ENCODE peak calls at places on chromosomes 3 and 15, in nine cellular contexts. One of them, this sample, is unnamed.

GRCh38 chr3:194540268-194540937 is 53.6 kb upstream of the ATP13A3 start:
- DNase-seq in GM23338: no peak
- DNase-seq in NB4: peak; percentile 45
- DNase-seq in pulmonary artery endothelial cell: no peak
- DNase-seq in NCI-H82: no peak
- DNase-seq in IMR-90: peak; percentile 23
- DNase-seq in left ventricle myocardium inferior: peak; percentile 32
- DNase-seq in mucosa of descending colon: no peak
- DNase-seq in fibroblast of mammary gland: peak; percentile 41
- DNase-seq in this sample: no peak

GRCh38 chr3:125119752-125120369 is 64.1 kb upstream of the HEG1 start:
- DNase-seq in GM23338: no peak
- DNase-seq in left ventricle myocardium inferior: no peak
- DNase-seq in mucosa of descending colon: no peak
- DNase-seq in pulmonary artery endothelial cell: no peak
- DNase-seq in IMR-90: no peak
- DNase-seq in NB4: peak; percentile 70
- DNase-seq in fibroblast of mammary gland: no peak
- DNase-seq in NCI-H82: no peak
- DNase-seq in this sample: no peak

GRCh38 chr3:185959609-185960517 is 22.0 kb upstream of the TRA2B start:
- DNase-seq in left ventricle myocardium inferior: no peak
- DNase-seq in NB4: peak; percentile 59
- DNase-seq in fibroblast of mammary gland: peak; percentile 91
- DNase-seq in IMR-90: peak; percentile 89
- DNase-seq in GM23338: no peak
- DNase-seq in pulmonary artery endothelial cell: no peak
- DNase-seq in mucosa of descending colon: no peak
- DNase-seq in NCI-H82: no peak
- DNase-seq in this sample: no peak

GRCh38 chr3:10999516-10999915 is 7.0 kb downstream of the SLC6A1 start:
- DNase-seq in mucosa of descending colon: no peak
- DNase-seq in NB4: no peak
- DNase-seq in pulmonary artery endothelial cell: no peak
- DNase-seq in fibroblast of mammary gland: no peak
- DNase-seq in IMR-90: no peak
- DNase-seq in NCI-H82: no peak
- DNase-seq in left ventricle myocardium inferior: no peak
- DNase-seq in GM23338: no peak
- DNase-seq in this sample: no peak

GRCh38 chr3:99505646-99506269 is 132.6 kb upstream of the COL8A1 start:
- DNase-seq in mucosa of descending colon: no peak
- DNase-seq in pulmonary artery endothelial cell: no peak
- DNase-seq in NCI-H82: no peak
- DNase-seq in NB4: peak; percentile 89
- DNase-seq in fibroblast of mammary gland: peak; percentile 98
- DNase-seq in left ventricle myocardium inferior: peak; percentile 40
- DNase-seq in GM23338: no peak
- DNase-seq in IMR-90: peak; percentile 96
- DNase-seq in this sample: no peak

GRCh38 chr3:5055352-5056004 is 66.6 kb upstream of the ARL8B start:
- DNase-seq in left ventricle myocardium inferior: no peak
- DNase-seq in mucosa of descending colon: no peak
- DNase-seq in fibroblast of mammary gland: no peak
- DNase-seq in pulmonary artery endothelial cell: no peak
- DNase-seq in NCI-H82: no peak
- DNase-seq in GM23338: no peak
- DNase-seq in NB4: peak; percentile 72
- DNase-seq in IMR-90: no peak
- DNase-seq in this sample: no peak

GRCh38 chr3:97138914-97139541 is 324.6 kb downstream of the EPHA6 start:
- DNase-seq in NB4: peak; percentile 48
- DNase-seq in IMR-90: no peak
- DNase-seq in NCI-H82: peak; percentile 50
- DNase-seq in mucosa of descending colon: no peak
- DNase-seq in pulmonary artery endothelial cell: no peak
- DNase-seq in GM23338: peak; percentile 84
- DNase-seq in fibroblast of mammary gland: peak; percentile 0
- DNase-seq in left ventricle myocardium inferior: no peak
- DNase-seq in this sample: no peak

GRCh38 chr3:119596392-119596791 is 1.3 kb upstream of the PLA1A start:
- DNase-seq in left ventricle myocardium inferior: no peak
- DNase-seq in GM23338: no peak
- DNase-seq in fibroblast of mammary gland: no peak
- DNase-seq in NB4: peak; percentile 11
- DNase-seq in NCI-H82: no peak
- DNase-seq in mucosa of descending colon: no peak
- DNase-seq in pulmonary artery endothelial cell: no peak
- DNase-seq in IMR-90: no peak
- DNase-seq in this sample: no peak

GRCh38 chr3:82581350-82581749 is 819.9 kb upstream of the GBE1 start:
- DNase-seq in mucosa of descending colon: no peak
- DNase-seq in left ventricle myocardium inferior: no peak
- DNase-seq in IMR-90: no peak
- DNase-seq in fibroblast of mammary gland: no peak
- DNase-seq in GM23338: peak; percentile 6
- DNase-seq in NCI-H82: peak; percentile 0
- DNase-seq in NB4: no peak
- DNase-seq in pulmonary artery endothelial cell: no peak
- DNase-seq in this sample: no peak

GRCh38 chr3:55180161-55180560 is 252.3 kb upstream of the LRTM1 start:
- DNase-seq in pulmonary artery endothelial cell: no peak
- DNase-seq in GM23338: no peak
- DNase-seq in fibroblast of mammary gland: peak; percentile 68
- DNase-seq in left ventricle myocardium inferior: no peak
- DNase-seq in NCI-H82: no peak
- DNase-seq in mucosa of descending colon: no peak
- DNase-seq in NB4: no peak
- DNase-seq in IMR-90: peak; percentile 52
- DNase-seq in this sample: no peak

GRCh38 chr3:13008114-13008995 is 64.9 kb downstream of the IQSEC1 start:
- DNase-seq in IMR-90: no peak
- DNase-seq in GM23338: no peak
- DNase-seq in fibroblast of mammary gland: no peak
- DNase-seq in pulmonary artery endothelial cell: no peak
- DNase-seq in left ventricle myocardium inferior: no peak
- DNase-seq in NB4: no peak
- DNase-seq in mucosa of descending colon: no peak
- DNase-seq in NCI-H82: no peak
- DNase-seq in this sample: no peak

GRCh38 chr3:143538577-143538981 is 309.7 kb downstream of the SLC9A9 start:
- DNase-seq in fibroblast of mammary gland: peak; percentile 97
- DNase-seq in mucosa of descending colon: no peak
- DNase-seq in pulmonary artery endothelial cell: no peak
- DNase-seq in GM23338: no peak
- DNase-seq in NB4: no peak
- DNase-seq in left ventricle myocardium inferior: no peak
- DNase-seq in IMR-90: peak; percentile 36
- DNase-seq in NCI-H82: no peak
- DNase-seq in this sample: no peak

GRCh38 chr15:31489801-31490646 is 163.4 kb downstream of the KLF13 start:
- DNase-seq in NB4: peak; percentile 64
- DNase-seq in pulmonary artery endothelial cell: peak; percentile 29
- DNase-seq in NCI-H82: peak; percentile 75
- DNase-seq in fibroblast of mammary gland: peak; percentile 68
- DNase-seq in GM23338: peak; percentile 78
- DNase-seq in mucosa of descending colon: no peak
- DNase-seq in IMR-90: peak; percentile 62
- DNase-seq in left ventricle myocardium inferior: no peak
- DNase-seq in this sample: peak; percentile 59

GRCh38 chr15:67080900-67081431 is 15.6 kb downstream of the SMAD3 start:
- DNase-seq in GM23338: no peak
- DNase-seq in mucosa of descending colon: peak; percentile 71
- DNase-seq in left ventricle myocardium inferior: peak; percentile 29
- DNase-seq in IMR-90: peak; percentile 84
- DNase-seq in pulmonary artery endothelial cell: no peak
- DNase-seq in fibroblast of mammary gland: peak; percentile 95
- DNase-seq in NB4: peak; percentile 96
- DNase-seq in NCI-H82: peak; percentile 9
- DNase-seq in this sample: no peak

GRCh38 chr15:88624156-88624970 is 3.2 kb downstream of the AEN start:
- DNase-seq in IMR-90: peak; percentile 61
- DNase-seq in NCI-H82: peak; percentile 10
- DNase-seq in mucosa of descending colon: no peak
- DNase-seq in NB4: peak; percentile 36
- DNase-seq in fibroblast of mammary gland: peak; percentile 64
- DNase-seq in GM23338: peak; percentile 57
- DNase-seq in pulmonary artery endothelial cell: no peak
- DNase-seq in left ventricle myocardium inferior: no peak
- DNase-seq in this sample: no peak

GRCh38 chr3:123048480-123049237 is 18.2 kb upstream of the PDIA5 start:
- DNase-seq in NCI-H82: peak; percentile 92
- DNase-seq in fibroblast of mammary gland: no peak
- DNase-seq in mucosa of descending colon: no peak
- DNase-seq in left ventricle myocardium inferior: no peak
- DNase-seq in NB4: no peak
- DNase-seq in GM23338: no peak
- DNase-seq in IMR-90: no peak
- DNase-seq in pulmonary artery endothelial cell: no peak
- DNase-seq in this sample: no peak

GRCh38 chr3:69890691-69891090 is 108.8 kb upstream of the SAMMSON start:
- DNase-seq in GM23338: no peak
- DNase-seq in pulmonary artery endothelial cell: no peak
- DNase-seq in left ventricle myocardium inferior: no peak
- DNase-seq in NCI-H82: no peak
- DNase-seq in NB4: no peak
- DNase-seq in IMR-90: peak; percentile 25
- DNase-seq in mucosa of descending colon: no peak
- DNase-seq in fibroblast of mammary gland: no peak
- DNase-seq in this sample: no peak

GRCh38 chr3:52522651-52523251 is 10.9 kb downstream of the NT5DC2 start:
- DNase-seq in NCI-H82: no peak
- DNase-seq in GM23338: no peak
- DNase-seq in pulmonary artery endothelial cell: no peak
- DNase-seq in mucosa of descending colon: peak; percentile 33
- DNase-seq in fibroblast of mammary gland: no peak
- DNase-seq in NB4: no peak
- DNase-seq in left ventricle myocardium inferior: peak; percentile 10
- DNase-seq in IMR-90: no peak
- DNase-seq in this sample: no peak

GRCh38 chr3:105459566-105460290 is 93.0 kb downstream of the ALCAM start:
- DNase-seq in left ventricle myocardium inferior: no peak
- DNase-seq in NB4: no peak
- DNase-seq in GM23338: no peak
- DNase-seq in NCI-H82: no peak
- DNase-seq in IMR-90: peak; percentile 52
- DNase-seq in pulmonary artery endothelial cell: no peak
- DNase-seq in fibroblast of mammary gland: peak; percentile 38
- DNase-seq in mucosa of descending colon: no peak
- DNase-seq in this sample: no peak

GRCh38 chr15:66638377-66638776 is 63.7 kb upstream of the SMAD6 start:
- DNase-seq in NB4: no peak
- DNase-seq in fibroblast of mammary gland: no peak
- DNase-seq in GM23338: no peak
- DNase-seq in left ventricle myocardium inferior: no peak
- DNase-seq in pulmonary artery endothelial cell: no peak
- DNase-seq in IMR-90: no peak
- DNase-seq in mucosa of descending colon: no peak
- DNase-seq in NCI-H82: no peak
- DNase-seq in this sample: no peak

GRCh38 chr3:73945553-73945952 is 320.8 kb upstream of the PDZRN3 start:
- DNase-seq in fibroblast of mammary gland: no peak
- DNase-seq in NB4: no peak
- DNase-seq in pulmonary artery endothelial cell: no peak
- DNase-seq in IMR-90: no peak
- DNase-seq in GM23338: no peak
- DNase-seq in NCI-H82: no peak
- DNase-seq in left ventricle myocardium inferior: no peak
- DNase-seq in mucosa of descending colon: no peak
- DNase-seq in this sample: no peak

GRCh38 chr3:71542548-71543370 is 40.8 kb downstream of the FOXP1 start:
- DNase-seq in mucosa of descending colon: peak; percentile 89
- DNase-seq in pulmonary artery endothelial cell: peak; percentile 48
- DNase-seq in NB4: peak; percentile 98
- DNase-seq in fibroblast of mammary gland: peak; percentile 92
- DNase-seq in left ventricle myocardium inferior: peak; percentile 78
- DNase-seq in GM23338: peak; percentile 18
- DNase-seq in NCI-H82: peak; percentile 13
- DNase-seq in IMR-90: peak; percentile 92
- DNase-seq in this sample: no peak

GRCh38 chr3:133457025-133457424 is 57.2 kb downstream of the BFSP2 start:
- DNase-seq in left ventricle myocardium inferior: no peak
- DNase-seq in pulmonary artery endothelial cell: no peak
- DNase-seq in GM23338: no peak
- DNase-seq in fibroblast of mammary gland: no peak
- DNase-seq in IMR-90: no peak
- DNase-seq in mucosa of descending colon: no peak
- DNase-seq in NCI-H82: no peak
- DNase-seq in NB4: no peak
- DNase-seq in this sample: no peak

GRCh38 chr3:120753831-120754230 is 11.3 kb downstream of the GTF2E1 start:
- DNase-seq in left ventricle myocardium inferior: no peak
- DNase-seq in NB4: no peak
- DNase-seq in fibroblast of mammary gland: peak; percentile 21
- DNase-seq in GM23338: no peak
- DNase-seq in mucosa of descending colon: no peak
- DNase-seq in pulmonary artery endothelial cell: no peak
- DNase-seq in IMR-90: peak; percentile 27
- DNase-seq in NCI-H82: no peak
- DNase-seq in this sample: no peak

GRCh38 chr3:43879166-43879565 is 188.4 kb downstream of the ABHD5 start:
- DNase-seq in fibroblast of mammary gland: peak; percentile 34
- DNase-seq in IMR-90: no peak
- DNase-seq in GM23338: peak; percentile 95
- DNase-seq in left ventricle myocardium inferior: no peak
- DNase-seq in pulmonary artery endothelial cell: no peak
- DNase-seq in NB4: peak; percentile 25
- DNase-seq in mucosa of descending colon: no peak
- DNase-seq in NCI-H82: peak; percentile 48
- DNase-seq in this sample: no peak

GRCh38 chr3:57691411-57692133 is 1.3 kb downstream of the DENND6A start:
- DNase-seq in NB4: peak; percentile 25
- DNase-seq in left ventricle myocardium inferior: no peak
- DNase-seq in NCI-H82: no peak
- DNase-seq in fibroblast of mammary gland: peak; percentile 13
- DNase-seq in GM23338: peak; percentile 7
- DNase-seq in pulmonary artery endothelial cell: no peak
- DNase-seq in mucosa of descending colon: no peak
- DNase-seq in IMR-90: peak; percentile 7
- DNase-seq in this sample: no peak

GRCh38 chr3:192915306-192915705 is 2.4 kb downstream of the MB21D2 start:
- DNase-seq in NB4: peak; percentile 25
- DNase-seq in mucosa of descending colon: no peak
- DNase-seq in left ventricle myocardium inferior: no peak
- DNase-seq in pulmonary artery endothelial cell: no peak
- DNase-seq in NCI-H82: peak; percentile 91
- DNase-seq in fibroblast of mammary gland: peak; percentile 59
- DNase-seq in GM23338: peak; percentile 80
- DNase-seq in IMR-90: peak; percentile 68
- DNase-seq in this sample: peak; percentile 51

GRCh38 chr3:73056365-73057150 is 4.9 kb upstream of the EBLN2 start:
- DNase-seq in GM23338: peak; percentile 59
- DNase-seq in left ventricle myocardium inferior: no peak
- DNase-seq in mucosa of descending colon: no peak
- DNase-seq in fibroblast of mammary gland: peak; percentile 77
- DNase-seq in IMR-90: peak; percentile 62
- DNase-seq in NB4: peak; percentile 41
- DNase-seq in pulmonary artery endothelial cell: no peak
- DNase-seq in NCI-H82: peak; percentile 19
- DNase-seq in this sample: no peak

GRCh38 chr3:20914260-20914659 is 728.3 kb upstream of the SGO1 start:
- DNase-seq in IMR-90: no peak
- DNase-seq in NB4: no peak
- DNase-seq in pulmonary artery endothelial cell: no peak
- DNase-seq in fibroblast of mammary gland: no peak
- DNase-seq in left ventricle myocardium inferior: no peak
- DNase-seq in mucosa of descending colon: no peak
- DNase-seq in GM23338: no peak
- DNase-seq in NCI-H82: no peak
- DNase-seq in this sample: no peak

GRCh38 chr3:38588276-38588971 is 61.1 kb downstream of the SCN5A start:
- DNase-seq in NB4: no peak
- DNase-seq in pulmonary artery endothelial cell: no peak
- DNase-seq in GM23338: no peak
- DNase-seq in left ventricle myocardium inferior: peak; percentile 65
- DNase-seq in IMR-90: no peak
- DNase-seq in fibroblast of mammary gland: no peak
- DNase-seq in mucosa of descending colon: no peak
- DNase-seq in NCI-H82: no peak
- DNase-seq in this sample: no peak

This sample was measured in NCI-H774.